ENCODE peak calls at places on chromosome 15, in six cellular contexts. One of them, this sample, is unnamed.

GRCh38 chr15:99411234-99411633 is 154.6 kb upstream of the MEF2A start:
- DNase-seq in fibroblast of lung: no peak
- DNase-seq in posterior cingulate gyrus: no peak
- DNase-seq in HepG2: no peak
- DNase-seq in esophagus squamous epithelium: no peak
- DNase-seq in GM04503: no peak
- DNase-seq in this sample: no peak

GRCh38 chr15:92909131-92909781 is 9.1 kb downstream of the CHD2 start:
- DNase-seq in posterior cingulate gyrus: no peak
- DNase-seq in esophagus squamous epithelium: no peak
- DNase-seq in fibroblast of lung: peak
- DNase-seq in HepG2: no peak
- DNase-seq in GM04503: no peak
- DNase-seq in this sample: no peak

GRCh38 chr15:100053476-100054121 is 288.2 kb downstream of the ADAMTS17 start:
- DNase-seq in GM04503: no peak
- DNase-seq in esophagus squamous epithelium: no peak
- DNase-seq in posterior cingulate gyrus: no peak
- DNase-seq in fibroblast of lung: peak
- DNase-seq in HepG2: no peak
- DNase-seq in this sample: no peak

GRCh38 chr15:71662306-71662705 is 148.0 kb upstream of the NR2E3 start:
- DNase-seq in fibroblast of lung: no peak
- DNase-seq in HepG2: no peak
- DNase-seq in GM04503: no peak
- DNase-seq in posterior cingulate gyrus: no peak
- DNase-seq in esophagus squamous epithelium: no peak
- DNase-seq in this sample: no peak

GRCh38 chr15:89993344-89993743 is 7.8 kb upstream of the ZNF710 start:
- DNase-seq in HepG2: no peak
- DNase-seq in esophagus squamous epithelium: no peak
- DNase-seq in posterior cingulate gyrus: no peak
- DNase-seq in GM04503: no peak
- DNase-seq in fibroblast of lung: no peak
- DNase-seq in this sample: no peak

GRCh38 chr15:89301304-89302089 is 33.1 kb downstream of the POLG start:
- DNase-seq in GM04503: no peak
- DNase-seq in posterior cingulate gyrus: no peak
- DNase-seq in fibroblast of lung: no peak
- DNase-seq in esophagus squamous epithelium: no peak
- DNase-seq in HepG2: no peak
- DNase-seq in this sample: no peak

GRCh38 chr15:92846716-92847115 is 53.4 kb upstream of the CHD2 start:
- DNase-seq in HepG2: no peak
- DNase-seq in posterior cingulate gyrus: no peak
- DNase-seq in GM04503: no peak
- DNase-seq in esophagus squamous epithelium: no peak
- DNase-seq in fibroblast of lung: peak
- DNase-seq in this sample: peak

GRCh38 chr15:79084308-79084968 is 6.1 kb downstream of the RASGRF1 start:
- DNase-seq in HepG2: no peak
- DNase-seq in fibroblast of lung: no peak
- DNase-seq in GM04503: no peak
- DNase-seq in posterior cingulate gyrus: peak
- DNase-seq in esophagus squamous epithelium: no peak
- DNase-seq in this sample: no peak

GRCh38 chr15:79035111-79035601 is 55.4 kb downstream of the RASGRF1 start:
- DNase-seq in posterior cingulate gyrus: no peak
- DNase-seq in HepG2: no peak
- DNase-seq in fibroblast of lung: no peak
- DNase-seq in GM04503: no peak
- DNase-seq in esophagus squamous epithelium: no peak
- DNase-seq in this sample: no peak

GRCh38 chr15:61084944-61085367 is 144.1 kb downstream of the RORA start:
- DNase-seq in fibroblast of lung: no peak
- DNase-seq in posterior cingulate gyrus: no peak
- DNase-seq in GM04503: no peak
- DNase-seq in HepG2: no peak
- DNase-seq in esophagus squamous epithelium: no peak
- DNase-seq in this sample: no peak

GRCh38 chr15:51130344-51130743 is 35.6 kb upstream of the TNFAIP8L3 start:
- DNase-seq in posterior cingulate gyrus: no peak
- DNase-seq in GM04503: no peak
- DNase-seq in HepG2: no peak
- DNase-seq in fibroblast of lung: no peak
- DNase-seq in esophagus squamous epithelium: no peak
- DNase-seq in this sample: no peak

GRCh38 chr15:45829336-45830153 is 194.7 kb downstream of the SQOR start:
- DNase-seq in esophagus squamous epithelium: no peak
- DNase-seq in posterior cingulate gyrus: no peak
- DNase-seq in HepG2: no peak
- DNase-seq in GM04503: no peak
- DNase-seq in fibroblast of lung: no peak
- DNase-seq in this sample: no peak

GRCh38 chr15:39898317-39898716 is 21.7 kb downstream of the GPR176 start:
- DNase-seq in fibroblast of lung: no peak
- DNase-seq in GM04503: no peak
- DNase-seq in posterior cingulate gyrus: no peak
- DNase-seq in HepG2: no peak
- DNase-seq in esophagus squamous epithelium: no peak
- DNase-seq in this sample: no peak

GRCh38 chr15:100999369-100999768 is 80.2 kb downstream of the LRRK1 start:
- DNase-seq in GM04503: peak
- DNase-seq in fibroblast of lung: peak
- DNase-seq in esophagus squamous epithelium: no peak
- DNase-seq in posterior cingulate gyrus: no peak
- DNase-seq in HepG2: no peak
- DNase-seq in this sample: peak

GRCh38 chr15:33693166-33693830 is 275.0 kb upstream of the CHRM5 start:
- DNase-seq in posterior cingulate gyrus: no peak
- DNase-seq in GM04503: no peak
- DNase-seq in fibroblast of lung: no peak
- DNase-seq in HepG2: no peak
- DNase-seq in esophagus squamous epithelium: no peak
- DNase-seq in this sample: no peak

GRCh38 chr15:59703979-59704796 is 15.1 kb upstream of the BNIP2 start:
- DNase-seq in GM04503: no peak
- DNase-seq in fibroblast of lung: no peak
- DNase-seq in posterior cingulate gyrus: no peak
- DNase-seq in esophagus squamous epithelium: no peak
- DNase-seq in HepG2: no peak
- DNase-seq in this sample: no peak

GRCh38 chr15:89184367-89184766 is 37.0 kb downstream of the RLBP1 start:
- DNase-seq in esophagus squamous epithelium: no peak
- DNase-seq in GM04503: no peak
- DNase-seq in fibroblast of lung: no peak
- DNase-seq in posterior cingulate gyrus: no peak
- DNase-seq in HepG2: no peak
- DNase-seq in this sample: no peak

GRCh38 chr15:90481023-90481422 is 48.7 kb upstream of the CRTC3 start:
- DNase-seq in posterior cingulate gyrus: no peak
- DNase-seq in HepG2: no peak
- DNase-seq in fibroblast of lung: peak
- DNase-seq in esophagus squamous epithelium: no peak
- DNase-seq in GM04503: no peak
- DNase-seq in this sample: no peak

GRCh38 chr15:25056484-25057429 is 102.0 kb downstream of the SNRPN start:
- DNase-seq in fibroblast of lung: no peak
- DNase-seq in GM04503: no peak
- DNase-seq in esophagus squamous epithelium: no peak
- DNase-seq in HepG2: no peak
- DNase-seq in posterior cingulate gyrus: no peak
- DNase-seq in this sample: no peak

GRCh38 chr15:83200162-83200561 is 7.5 kb downstream of the HDGFL3 start:
- DNase-seq in HepG2: no peak
- DNase-seq in posterior cingulate gyrus: no peak
- DNase-seq in GM04503: no peak
- DNase-seq in fibroblast of lung: peak
- DNase-seq in esophagus squamous epithelium: no peak
- DNase-seq in this sample: no peak

GRCh38 chr15:62782100-62782791 is 260.3 kb upstream of the TPM1 start:
- DNase-seq in HepG2: peak
- DNase-seq in GM04503: peak
- DNase-seq in fibroblast of lung: peak
- DNase-seq in posterior cingulate gyrus: peak
- DNase-seq in esophagus squamous epithelium: no peak
- DNase-seq in this sample: peak

GRCh38 chr15:40844543-40844981 is 714 bp downstream of the SPINT1 start:
- DNase-seq in fibroblast of lung: peak
- DNase-seq in posterior cingulate gyrus: no peak
- DNase-seq in HepG2: no peak
- DNase-seq in GM04503: no peak
- DNase-seq in esophagus squamous epithelium: no peak
- DNase-seq in this sample: no peak

GRCh38 chr15:38130739-38131498 is 121.7 kb upstream of the SPRED1 start:
- DNase-seq in fibroblast of lung: peak
- DNase-seq in posterior cingulate gyrus: peak
- DNase-seq in HepG2: no peak
- DNase-seq in GM04503: peak
- DNase-seq in esophagus squamous epithelium: peak
- DNase-seq in this sample: peak

GRCh38 chr15:63599401-63600000 is 2.3 kb downstream of the FBXL22 start:
- DNase-seq in esophagus squamous epithelium: peak
- DNase-seq in GM04503: no peak
- DNase-seq in posterior cingulate gyrus: peak
- DNase-seq in fibroblast of lung: peak
- DNase-seq in HepG2: peak
- DNase-seq in this sample: no peak

This sample was measured in GM04504.